ENCODE peak calls at places on chromosomes 16 and 17, in eight cellular contexts. I is neural progenitor cell; D is pancreas; W is spleen; F is left ventricle myocardium inferior; E is CD4-positive, alpha-beta T cell; Y is right lobe of liver; T is right atrium auricular region. P is an unnamed sample.

GRCh38 chr17:78343099-78343432 is 16.8 kb downstream of the SOCS3 start:
- DNase-seq in T (peak; percentile 89), Y (no peak), I (no peak), E (no peak), W (peak; percentile 91), D (peak; percentile 77), F (peak; percentile 80), P (no peak)

GRCh38 chr16:83689385-83689831 is 118.4 kb upstream of the HSBP1 start:
- DNase-seq in W (no peak), E (no peak), Y (no peak), D (no peak), F (no peak), I (no peak), T (no peak), P (no peak)

GRCh38 chr17:27544350-27545131 is 86.4 kb upstream of the LGALS9 start:
- DNase-seq in D (no peak), W (peak; percentile 51), I (no peak), E (no peak), F (no peak), Y (no peak), T (no peak), P (no peak)

GRCh38 chr16:60241671-60242070 is 1507.6 kb upstream of the GOT2 start:
- DNase-seq in T (no peak), Y (no peak), W (no peak), F (no peak), E (no peak), D (no peak), I (no peak), P (no peak)

GRCh38 chr16:56330476-56330875 is 94.9 kb downstream of the AMFR start:
- DNase-seq in W (no peak), D (no peak), E (no peak), T (no peak), I (no peak), Y (no peak), F (no peak), P (no peak)

GRCh38 chr16:66359811-66360608 is 6.5 kb upstream of the CDH5 start:
- DNase-seq in D (no peak), T (no peak), W (no peak), E (no peak), Y (no peak), I (no peak), F (peak; percentile 58), P (no peak)

GRCh38 chr17:58289869-58290268 is 9.1 kb upstream of the MPO start:
- DNase-seq in W (no peak), T (no peak), E (no peak), D (no peak), F (no peak), I (no peak), Y (no peak), P (no peak)

GRCh38 chr17:67602974-67603373 is 114.8 kb upstream of the NOL11 start:
- DNase-seq in Y (no peak), T (no peak), W (peak; percentile 46), F (no peak), D (no peak), I (peak; percentile 69), E (peak; percentile 16), P (no peak)

GRCh38 chr16:70657956-70658355 is 11.6 kb downstream of the IL34 start:
- DNase-seq in T (no peak), D (no peak), F (no peak), I (no peak), E (no peak), Y (no peak), W (no peak), P (no peak)

GRCh38 chr17:80035937-80036714 is at the start of gene CCDC40:
- DNase-seq in F (peak; percentile 87), E (peak; percentile 70), T (peak; percentile 81), D (peak; percentile 96), W (peak; percentile 94), I (peak; percentile 94), Y (peak; percentile 93), P (peak; percentile 79)
- TF ChIP-seq CTCF in F (no peak), E (no peak), T (no peak), D (no peak), W (no peak), I (peak; percentile 25), Y (no peak), P (no peak)

DNA sequence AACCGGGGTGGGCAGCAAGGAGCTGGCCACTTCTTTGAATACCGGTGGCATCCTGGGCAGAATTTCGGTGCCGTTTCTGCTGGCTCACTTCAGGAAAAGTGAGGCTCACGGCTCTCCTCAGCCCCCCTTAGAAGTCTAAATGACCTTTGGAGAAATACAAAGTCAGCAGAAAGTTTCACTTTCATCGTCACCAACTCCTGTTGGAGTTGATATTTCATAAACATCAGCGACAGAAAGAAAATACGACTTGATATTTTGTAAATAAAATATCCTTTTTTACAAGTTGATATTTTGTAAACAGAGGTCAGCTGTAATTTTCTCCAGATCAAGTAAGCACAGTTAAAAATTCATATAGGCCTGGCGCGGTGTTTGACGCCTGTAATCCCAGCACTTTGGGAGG is 781 bp downstream of the ZNF75A start:
- DNase-seq in D (no peak), E (no peak), Y (no peak), F (no peak), W (no peak), I (no peak), T (no peak), P (no peak)
- H3K9me3 ChIP-seq in D (no peaks in the 10 kb centered on the region), E (peaks cover 43% of the 10 kb centered on the region), Y (peaks cover 2% of the 10 kb centered on the region), F (peaks cover 86% of the 10 kb centered on the region), W (peaks cover 93% of the 10 kb centered on the region), I (peaks cover 39% of the 10 kb centered on the region), T (peaks cover 7% of the 10 kb centered on the region), P (peaks cover 3% of the 10 kb centered on the region)

DNA sequence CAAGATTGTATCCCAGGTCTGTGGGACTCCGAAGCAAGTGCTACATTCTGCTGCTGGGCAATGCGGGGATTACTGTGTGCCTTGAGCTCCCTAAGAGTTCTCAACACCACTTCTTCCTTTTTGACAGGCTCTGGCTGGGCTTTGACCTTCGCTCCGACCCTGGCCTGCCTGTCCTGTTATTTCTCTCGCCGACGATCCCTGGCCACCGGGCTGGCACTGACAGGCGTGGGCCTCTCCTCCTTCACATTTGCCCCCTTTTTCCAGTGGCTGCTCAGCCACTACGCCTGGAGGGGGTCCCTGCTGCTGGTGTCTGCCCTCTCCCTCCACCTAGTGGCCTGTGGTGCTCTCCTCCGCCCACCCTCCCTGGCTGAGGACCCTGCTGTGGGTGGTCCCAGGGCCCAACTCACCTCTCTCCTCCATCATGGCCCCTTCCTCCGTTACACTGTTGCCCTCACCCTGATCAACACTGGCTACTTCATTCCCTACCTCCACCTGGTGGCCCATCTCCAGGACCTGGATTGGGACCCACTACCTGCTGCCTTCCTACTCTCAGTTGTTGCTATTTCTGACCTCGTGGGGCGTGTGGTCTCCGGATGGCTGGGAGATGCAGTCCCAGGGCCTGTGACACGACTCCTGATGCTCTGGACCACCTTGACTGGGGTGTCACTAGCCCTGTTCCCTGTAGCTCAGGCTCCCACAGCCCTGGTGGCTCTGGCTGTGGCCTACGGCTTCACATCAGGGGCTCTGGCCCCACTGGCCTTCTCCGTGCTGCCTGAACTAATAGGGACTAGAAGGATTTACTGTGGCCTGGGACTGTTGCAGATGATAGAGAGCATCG is 2.4 kb downstream of the SLC16A13 start:
- DNase-seq in Y (peak; percentile 80), T (no peak), F (no peak), I (peak; percentile 32), D (no peak), W (peak; percentile 77), E (no peak), P (no peak)
- TF ChIP-seq CTCF in Y (no peak), T (no peak), F (no peak), I (peak; percentile 14), D (no peak), W (no peak), E (no peak), P (no peak)

GRCh38 chr16:62625291-62625690 is 589.1 kb upstream of the CDH8 start:
- DNase-seq in W (no peak), F (no peak), T (no peak), D (no peak), Y (no peak), I (no peak), E (no peak), P (no peak)
- H3K9me3 ChIP-seq in W (peaks cover 11% of the 10 kb centered on the region), F (peaks cover 14% of the 10 kb centered on the region), T (no peaks in the 10 kb centered on the region), D (no peaks in the 10 kb centered on the region), Y (no peaks in the 10 kb centered on the region), I (no peaks in the 10 kb centered on the region), E (peaks cover 12% of the 10 kb centered on the region), P (no peaks in the 10 kb centered on the region)

GRCh38 chr16:47460755-47461597 is at the start of the genes ITFG1 and PHKB:
- DNase-seq in Y (peak; percentile 95), W (peak; percentile 99), T (peak; percentile 86), E (peak; percentile 92), I (peak; percentile 96), D (peak; percentile 94), F (peak; percentile 94), P (peak; percentile 86)
- TF ChIP-seq CTCF in Y (no peak), W (peak; percentile 18), T (no peak), E (no peak), I (no peak), D (no peak), F (peak; percentile 39), P (no peak)

DNA sequence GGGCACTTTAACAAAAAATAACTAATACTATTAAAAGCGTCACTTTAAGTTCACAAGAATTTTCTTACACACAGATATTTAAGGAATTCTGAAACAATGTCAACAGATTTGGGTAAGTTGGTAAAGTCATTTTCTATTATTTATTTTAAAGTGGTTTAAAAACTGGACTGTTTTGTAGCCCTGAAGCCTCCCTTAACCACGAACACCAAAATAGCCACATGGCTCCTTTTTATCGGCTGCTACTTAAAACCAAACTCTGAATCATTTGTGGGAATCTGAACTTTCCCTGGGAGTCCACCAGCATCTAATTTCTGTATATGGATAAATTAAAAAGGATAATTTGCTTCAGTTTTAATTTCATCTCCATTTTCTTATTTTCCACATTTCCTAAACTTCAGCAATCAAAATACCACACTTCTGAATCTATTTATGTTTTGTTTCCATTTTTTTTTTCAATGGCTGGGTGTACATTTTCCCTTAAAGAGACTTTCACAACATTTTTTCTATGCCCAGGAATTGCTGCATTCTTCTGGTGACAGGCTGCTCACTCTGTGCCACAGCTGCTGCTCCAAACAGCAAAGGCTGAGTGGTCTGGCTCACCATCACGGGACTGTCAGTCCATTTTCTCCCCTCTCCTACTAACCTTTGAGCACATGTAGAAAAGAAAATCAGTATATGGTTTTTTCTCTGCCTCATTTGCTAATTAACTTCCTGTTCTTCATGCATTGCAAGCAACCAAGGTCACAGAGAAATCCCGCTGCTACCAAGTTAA is 255.5 kb upstream of the KCNJ16 start:
- DNase-seq in E (no peak), Y (no peak), I (no peak), D (no peak), T (no peak), F (no peak), W (no peak), P (no peak)
- H3K9me3 ChIP-seq in E (no peaks in the 10 kb centered on the region), Y (no peaks in the 10 kb centered on the region), I (no peaks in the 10 kb centered on the region), D (no peaks in the 10 kb centered on the region), T (no peaks in the 10 kb centered on the region), F (no peaks in the 10 kb centered on the region), W (peaks cover 19% of the 10 kb centered on the region), P (no peaks in the 10 kb centered on the region)